ENCODE peak calls at places on chromosomes 2 and 18, in seven cellular contexts. S, R, T, D, Y, Z and B are unnamed samples.

GRCh38 chr2:1799174-1799573 is 54.9 kb upstream of the PXDN start:
- DNase-seq in S (no peak), R (no peak), T (no peak), D (no peak), Y (no peak), Z (no peak), B (no peak)

GRCh38 chr2:203814661-203815540 is 52.7 kb upstream of the CTLA4 start:
- DNase-seq in S (peak), R (no peak), T (peak), D (peak), Y (peak), Z (peak), B (peak)

GRCh38 chr2:177165103-177165583 is 47.5 kb upstream of the HNRNPA3 start:
- DNase-seq in S (peak), R (no peak), T (peak), D (no peak), Y (no peak), Z (no peak), B (peak)

GRCh38 chr2:88575051-88575450 is 52.2 kb downstream of the EIF2AK3 start:
- DNase-seq in S (no peak), R (no peak), T (no peak), D (no peak), Y (no peak), Z (no peak), B (no peak)

GRCh38 chr2:101396352-101396717 is 9.0 kb upstream of the CREG2 start:
- DNase-seq in S (no peak), R (no peak), T (no peak), D (peak), Y (no peak), Z (no peak), B (peak)

GRCh38 chr2:189022002-189022401 is 47.8 kb downstream of the COL3A1 start:
- DNase-seq in S (peak), R (no peak), T (no peak), D (peak), Y (no peak), Z (no peak), B (no peak)

GRCh38 chr2:127608061-127609011 is 37.6 kb upstream of the GPR17 start:
- DNase-seq in S (no peak), R (no peak), T (peak), D (no peak), Y (no peak), Z (no peak), B (no peak)

GRCh38 chr2:104848526-104848925 is 5.4 kb upstream of the POU3F3 start:
- DNase-seq in S (no peak), R (no peak), T (no peak), D (no peak), Y (no peak), Z (no peak), B (no peak)

GRCh38 chr2:155518094-155518493 is 814.4 kb downstream of the NR4A2 start:
- DNase-seq in S (no peak), R (no peak), T (no peak), D (no peak), Y (no peak), Z (no peak), B (no peak)

GRCh38 chr2:130377491-130377890 is 21.6 kb downstream of the PTPN18 start:
- DNase-seq in S (no peak), R (no peak), T (no peak), D (no peak), Y (no peak), Z (no peak), B (no peak)

GRCh38 chr18:63292844-63293683 is 26.5 kb downstream of the BCL2 start:
- DNase-seq in S (peak), R (no peak), T (no peak), D (no peak), Y (no peak), Z (no peak), B (no peak)

GRCh38 chr2:152443771-152444170 is 108.8 kb downstream of the FMNL2 start:
- DNase-seq in S (no peak), R (no peak), T (peak), D (no peak), Y (no peak), Z (no peak), B (no peak)

GRCh38 chr18:50298443-50299284 is 11.2 kb upstream of the CXXC1 start:
- DNase-seq in S (peak), R (no peak), T (no peak), D (no peak), Y (no peak), Z (no peak), B (no peak)

GRCh38 chr2:45869165-45869501 is 217.7 kb downstream of the PRKCE start:
- DNase-seq in S (no peak), R (no peak), T (no peak), D (no peak), Y (no peak), Z (no peak), B (no peak)

GRCh38 chr18:46953195-46953594 is 35.8 kb downstream of the KATNAL2 start:
- DNase-seq in S (no peak), R (no peak), T (no peak), D (no peak), Y (no peak), Z (no peak), B (no peak)

GRCh38 chr2:179987916-179988315 is 19.2 kb downstream of the CWC22 start:
- DNase-seq in S (no peak), R (no peak), T (no peak), D (no peak), Y (no peak), Z (no peak), B (no peak)

GRCh38 chr18:9643549-9643948 is 29.2 kb upstream of the PPP4R1 start:
- DNase-seq in S (no peak), R (no peak), T (no peak), D (peak), Y (peak), Z (peak), B (peak)

GRCh38 chr2:15772681-15773080 is 167.7 kb upstream of the MYCN start:
- DNase-seq in S (no peak), R (no peak), T (no peak), D (no peak), Y (no peak), Z (no peak), B (no peak)

GRCh38 chr2:120777170-120777751 is 41.6 kb downstream of the GLI2 start:
- DNase-seq in S (no peak), R (no peak), T (no peak), D (no peak), Y (no peak), Z (no peak), B (no peak)

GRCh38 chr2:154375625-154376020 is 322.9 kb upstream of the KCNJ3 start:
- DNase-seq in S (no peak), R (no peak), T (no peak), D (no peak), Y (peak), Z (peak), B (peak)
- TF ChIP-seq CTCF in S (no peak), R (peak), T (peak), D (no peak), Y (no peak), Z (peak), B (peak)

GRCh38 chr18:8507361-8507760 is 101.9 kb upstream of the RAB12 start:
- DNase-seq in S (no peak), R (no peak), T (no peak), D (no peak), Y (peak), Z (peak), B (peak)
- TF ChIP-seq CTCF in S (no peak), R (no peak), T (no peak), D (peak), Y (peak), Z (peak), B (no peak)

DNA sequence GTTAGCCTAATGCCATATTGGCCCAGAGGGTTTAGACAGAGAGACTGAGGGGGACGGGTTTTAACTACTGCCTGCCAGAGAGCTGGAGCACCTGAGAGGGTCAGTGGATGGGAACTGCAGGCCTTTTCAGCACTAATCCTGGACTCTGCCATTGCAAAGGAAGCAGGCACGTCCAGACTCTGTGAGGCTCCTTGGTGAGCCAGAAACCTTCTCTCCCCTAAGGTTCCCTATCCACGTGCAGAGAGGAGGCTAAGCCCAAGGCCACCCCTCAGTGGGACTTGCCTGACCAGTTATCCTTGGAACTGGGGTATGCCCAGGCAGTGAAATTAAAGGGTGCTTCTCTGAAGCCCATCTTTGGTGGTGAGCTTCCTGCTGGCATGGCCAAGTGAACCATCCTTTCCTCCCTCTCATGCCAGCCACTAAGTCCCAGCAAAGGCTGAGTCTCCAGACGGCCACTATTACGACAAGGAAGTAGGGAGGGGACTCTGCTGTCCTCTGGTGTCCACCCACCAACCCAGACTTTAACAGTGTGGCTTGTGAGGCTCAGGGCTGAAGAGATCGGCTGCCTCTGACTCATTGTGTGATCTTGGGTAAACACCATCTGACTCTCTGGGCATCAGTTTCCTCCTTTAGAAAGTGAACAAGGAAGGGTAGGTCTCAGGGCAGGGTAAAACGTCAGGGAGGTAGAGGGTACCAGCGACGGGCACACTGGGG is 3.9 kb upstream of the MLPH start:
- DNase-seq in S (no peak), R (no peak), T (no peak), D (peak), Y (no peak), Z (no peak), B (peak)
- TF ChIP-seq CTCF in S (no peak), R (no peak), T (no peak), D (peak), Y (peak), Z (no peak), B (peak)

GRCh38 chr18:24878289-24878688 is 417.9 kb downstream of the HRH4 start:
- DNase-seq in S (no peak), R (no peak), T (no peak), D (peak), Y (peak), Z (no peak), B (no peak)
- TF ChIP-seq CTCF in S (peak), R (no peak), T (peak), D (peak), Y (peak), Z (peak), B (no peak)